ENCODE peak calls at places on chromosome 15, in seven cellular contexts. One of them, this sample, is unnamed. For H3K9me3 and H3K4me1, the result is how much of the 10 kb centered on the place peaks cover.

GRCh38 chr15:93180128-93180527 is 91.1 kb upstream of the RGMA start:
- DNase-seq in iPS DF 6.9: no peak
- DNase-seq in IMR-90: no peak
- DNase-seq in H9: no peak
- DNase-seq in OCI-LY7: no peak
- DNase-seq in fibroblast of lung: no peak
- DNase-seq in A549: no peak
- DNase-seq in this sample: no peak

GRCh38 chr15:38005949-38006800 is 71.7 kb downstream of the TMCO5A start:
- DNase-seq in iPS DF 6.9: no peak
- DNase-seq in IMR-90: peak
- DNase-seq in H9: no peak
- DNase-seq in OCI-LY7: no peak
- DNase-seq in fibroblast of lung: no peak
- DNase-seq in A549: no peak
- DNase-seq in this sample: no peak

GRCh38 chr15:52558196-52558595 is 10.6 kb downstream of the ARPP19 start:
- DNase-seq in iPS DF 6.9: no peak
- DNase-seq in IMR-90: peak
- DNase-seq in H9: no peak
- DNase-seq in OCI-LY7: no peak
- DNase-seq in fibroblast of lung: peak
- DNase-seq in A549: peak
- DNase-seq in this sample: peak

GRCh38 chr15:70795311-70795665 is 31.9 kb upstream of the UACA start:
- DNase-seq in iPS DF 6.9: no peak
- DNase-seq in IMR-90: peak
- DNase-seq in H9: no peak
- DNase-seq in OCI-LY7: no peak
- DNase-seq in fibroblast of lung: peak
- DNase-seq in A549: peak
- DNase-seq in this sample: no peak

GRCh38 chr15:35751421-35752133 is 205.6 kb upstream of the DPH6 start:
- DNase-seq in iPS DF 6.9: peak
- DNase-seq in IMR-90: peak
- DNase-seq in H9: peak
- DNase-seq in OCI-LY7: peak
- DNase-seq in fibroblast of lung: peak
- DNase-seq in A549: peak
- DNase-seq in this sample: peak

GRCh38 chr15:57060799-57061198 is 142.4 kb downstream of the TCF12 start:
- DNase-seq in iPS DF 6.9: no peak
- DNase-seq in IMR-90: peak
- DNase-seq in H9: no peak
- DNase-seq in OCI-LY7: no peak
- DNase-seq in fibroblast of lung: peak
- DNase-seq in A549: peak
- DNase-seq in this sample: no peak

GRCh38 chr15:55802600-55803376 is 59.8 kb upstream of the PRTG start:
- DNase-seq in iPS DF 6.9: no peak
- DNase-seq in IMR-90: no peak
- DNase-seq in H9: no peak
- DNase-seq in OCI-LY7: no peak
- DNase-seq in fibroblast of lung: no peak
- DNase-seq in A549: no peak
- DNase-seq in this sample: no peak

GRCh38 chr15:42716125-42716524 is 20.8 kb downstream of the CDAN1 start:
- DNase-seq in iPS DF 6.9: no peak
- DNase-seq in IMR-90: no peak
- DNase-seq in H9: no peak
- DNase-seq in OCI-LY7: no peak
- DNase-seq in fibroblast of lung: no peak
- DNase-seq in A549: no peak
- DNase-seq in this sample: no peak

GRCh38 chr15:66820474-66821258 is 118.6 kb downstream of the SMAD6 start:
- DNase-seq in iPS DF 6.9: no peak
- DNase-seq in IMR-90: no peak
- DNase-seq in H9: no peak
- DNase-seq in OCI-LY7: no peak
- DNase-seq in fibroblast of lung: no peak
- DNase-seq in A549: no peak
- DNase-seq in this sample: no peak

GRCh38 chr15:51973775-51974174 is 2.2 kb upstream of the LEO1 start:
- DNase-seq in iPS DF 6.9: no peak
- DNase-seq in IMR-90: no peak
- DNase-seq in H9: no peak
- DNase-seq in OCI-LY7: no peak
- DNase-seq in fibroblast of lung: no peak
- DNase-seq in A549: no peak
- DNase-seq in this sample: no peak

DNA sequence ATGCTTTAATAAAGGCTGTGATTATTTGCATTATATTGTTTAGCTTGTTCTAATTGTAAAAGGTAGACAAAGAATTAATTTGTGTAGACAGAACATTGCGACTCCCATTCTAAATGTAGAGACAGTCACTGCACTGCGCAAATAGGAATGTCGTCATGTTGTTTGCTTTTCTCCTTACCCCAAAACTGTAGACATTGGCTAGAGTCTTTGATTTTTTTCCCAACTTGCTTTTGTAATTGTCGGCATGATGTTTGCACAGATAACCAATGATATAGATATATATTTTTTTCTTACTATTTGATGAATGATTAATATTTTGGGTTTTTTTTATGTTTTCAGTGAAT is 97.7 kb upstream of the SNRPN start:
- DNase-seq in iPS DF 6.9: no peak
- DNase-seq in IMR-90: peak
- DNase-seq in H9: no peak
- DNase-seq in OCI-LY7: no peak
- DNase-seq in fibroblast of lung: no peak
- DNase-seq in A549: no peak
- DNase-seq in this sample: no peak
- H3K9me3 ChIP-seq in iPS DF 6.9: under half
- H3K9me3 ChIP-seq in IMR-90: under half
- H3K9me3 ChIP-seq in H9: under half
- H3K9me3 ChIP-seq in OCI-LY7: under half
- H3K9me3 ChIP-seq in fibroblast of lung: under half
- H3K9me3 ChIP-seq in A549: under half
- H3K9me3 ChIP-seq in this sample: under half

GRCh38 chr15:84658788-84659411 is 901 bp upstream of the NMB start:
- DNase-seq in iPS DF 6.9: no peak
- DNase-seq in IMR-90: no peak
- DNase-seq in H9: no peak
- DNase-seq in OCI-LY7: peak
- DNase-seq in fibroblast of lung: no peak
- DNase-seq in A549: no peak
- DNase-seq in this sample: no peak
- H3K27ac ChIP-seq in iPS DF 6.9: no peak
- H3K27ac ChIP-seq in IMR-90: no peak
- H3K27ac ChIP-seq in H9: no peak
- H3K27ac ChIP-seq in OCI-LY7: peak
- H3K27ac ChIP-seq in fibroblast of lung: no peak
- H3K27ac ChIP-seq in A549: peak
- H3K27ac ChIP-seq in this sample: peak

GRCh38 chr15:60396964-60397771 is 618 bp downstream of the ANXA2 start:
- DNase-seq in iPS DF 6.9: no peak
- DNase-seq in IMR-90: peak
- DNase-seq in H9: peak
- DNase-seq in OCI-LY7: peak
- DNase-seq in fibroblast of lung: peak
- DNase-seq in A549: peak
- DNase-seq in this sample: peak

GRCh38 chr15:60396100-60396499 is 1.7 kb downstream of the ANXA2 start:
- DNase-seq in iPS DF 6.9: no peak
- DNase-seq in IMR-90: no peak
- DNase-seq in H9: no peak
- DNase-seq in OCI-LY7: no peak
- DNase-seq in fibroblast of lung: peak
- DNase-seq in A549: peak
- DNase-seq in this sample: no peak

GRCh38 chr15:60392986-60393811 is 4.6 kb downstream of the ANXA2 start:
- DNase-seq in iPS DF 6.9: no peak
- DNase-seq in IMR-90: peak
- DNase-seq in H9: no peak
- DNase-seq in OCI-LY7: no peak
- DNase-seq in fibroblast of lung: peak
- DNase-seq in A549: peak
- DNase-seq in this sample: no peak

GRCh38 chr15:60396560-60396963 is 1.2 kb downstream of the ANXA2 start:
- DNase-seq in iPS DF 6.9: no peak
- DNase-seq in IMR-90: no peak
- DNase-seq in H9: no peak
- DNase-seq in OCI-LY7: no peak
- DNase-seq in fibroblast of lung: peak
- DNase-seq in A549: peak
- DNase-seq in this sample: no peak

DNA sequence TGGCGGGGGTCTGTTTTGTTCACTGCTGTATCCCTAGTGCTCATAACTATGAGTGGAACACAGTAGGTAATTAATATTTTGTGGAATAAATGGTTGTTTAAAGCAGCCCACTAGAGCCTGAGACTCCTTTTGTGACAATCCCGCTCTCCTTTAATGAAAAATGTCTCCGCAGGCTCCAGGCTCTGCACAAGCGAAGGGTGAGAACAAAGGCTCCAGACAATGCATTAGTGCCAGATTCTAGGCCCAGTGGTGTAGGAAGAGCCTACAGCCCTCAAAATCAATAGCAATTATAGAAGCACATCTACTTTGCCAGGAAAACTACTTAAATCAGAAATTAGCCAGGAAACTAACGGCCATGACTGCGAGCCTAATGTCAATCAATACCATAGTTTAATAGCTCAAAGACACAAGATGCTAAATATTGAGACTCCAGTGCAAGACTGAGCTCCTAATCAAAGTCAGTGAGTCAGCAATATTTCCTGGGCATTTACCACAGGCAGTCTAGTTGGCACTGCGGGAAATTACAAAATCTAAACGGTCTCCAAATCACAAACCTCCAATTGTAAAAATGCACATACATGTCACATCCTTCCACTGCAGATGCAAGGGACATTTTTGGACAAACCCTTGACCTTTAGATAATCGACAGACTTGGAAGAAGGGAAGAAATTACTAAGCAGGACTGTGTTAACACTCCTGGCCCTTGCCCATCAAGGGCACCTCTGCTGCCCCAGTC is 2.3 kb downstream of the ANXA2 start:
- DNase-seq in iPS DF 6.9: no peak
- DNase-seq in IMR-90: no peak
- DNase-seq in H9: no peak
- DNase-seq in OCI-LY7: no peak
- DNase-seq in fibroblast of lung: no peak
- DNase-seq in A549: no peak
- DNase-seq in this sample: no peak
- H3K4me1 ChIP-seq in iPS DF 6.9: under half
- H3K4me1 ChIP-seq in IMR-90: under half
- H3K4me1 ChIP-seq in H9: under half
- H3K4me1 ChIP-seq in OCI-LY7: under half
- H3K4me1 ChIP-seq in fibroblast of lung: under half
- H3K4me1 ChIP-seq in A549: half or more
- H3K4me1 ChIP-seq in this sample: under half

DNA sequence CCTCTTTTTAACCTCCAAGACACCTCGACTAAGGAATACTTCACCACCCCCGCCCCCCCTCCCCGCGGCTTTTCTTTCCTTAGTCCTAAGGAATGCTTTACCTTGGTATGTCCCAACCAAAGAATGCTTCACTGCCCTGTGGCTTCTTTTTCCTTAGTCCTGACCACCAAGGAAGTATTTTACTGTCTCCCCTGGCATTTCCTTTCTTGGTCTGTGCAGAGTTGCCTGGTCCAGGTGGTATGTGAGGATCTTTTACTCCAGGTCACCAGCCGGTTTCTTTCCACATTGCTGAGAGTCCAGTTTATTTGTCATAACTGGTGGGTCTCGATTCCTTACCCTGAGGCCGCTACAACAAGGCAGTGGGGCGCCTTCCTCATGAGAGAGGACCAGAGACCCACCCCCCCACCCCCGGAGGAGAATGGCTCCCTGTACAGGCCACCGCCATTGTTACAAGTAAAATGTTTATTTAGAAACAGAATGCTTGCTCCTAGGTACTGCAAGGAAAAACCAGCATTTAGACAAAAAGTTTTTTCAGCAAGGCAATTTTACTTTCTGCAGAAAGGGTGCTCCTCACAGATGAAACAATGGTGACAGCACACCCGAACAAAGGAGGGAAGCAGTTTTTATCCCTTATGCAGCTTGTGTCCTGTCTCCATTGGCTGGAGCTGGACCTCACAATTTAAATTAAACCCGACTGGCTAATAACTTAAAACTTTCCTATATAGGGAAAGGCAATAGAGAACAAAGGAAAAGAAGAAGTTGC is 23.1 kb upstream of the MTHFS start:
- DNase-seq in iPS DF 6.9: no peak
- DNase-seq in IMR-90: no peak
- DNase-seq in H9: peak
- DNase-seq in OCI-LY7: peak
- DNase-seq in fibroblast of lung: no peak
- DNase-seq in A549: no peak
- DNase-seq in this sample: no peak
- H3K9me3 ChIP-seq in iPS DF 6.9: under half
- H3K9me3 ChIP-seq in IMR-90: under half
- H3K9me3 ChIP-seq in H9: under half
- H3K9me3 ChIP-seq in OCI-LY7: half or more
- H3K9me3 ChIP-seq in fibroblast of lung: under half
- H3K9me3 ChIP-seq in A549: half or more
- H3K9me3 ChIP-seq in this sample: under half

DNA sequence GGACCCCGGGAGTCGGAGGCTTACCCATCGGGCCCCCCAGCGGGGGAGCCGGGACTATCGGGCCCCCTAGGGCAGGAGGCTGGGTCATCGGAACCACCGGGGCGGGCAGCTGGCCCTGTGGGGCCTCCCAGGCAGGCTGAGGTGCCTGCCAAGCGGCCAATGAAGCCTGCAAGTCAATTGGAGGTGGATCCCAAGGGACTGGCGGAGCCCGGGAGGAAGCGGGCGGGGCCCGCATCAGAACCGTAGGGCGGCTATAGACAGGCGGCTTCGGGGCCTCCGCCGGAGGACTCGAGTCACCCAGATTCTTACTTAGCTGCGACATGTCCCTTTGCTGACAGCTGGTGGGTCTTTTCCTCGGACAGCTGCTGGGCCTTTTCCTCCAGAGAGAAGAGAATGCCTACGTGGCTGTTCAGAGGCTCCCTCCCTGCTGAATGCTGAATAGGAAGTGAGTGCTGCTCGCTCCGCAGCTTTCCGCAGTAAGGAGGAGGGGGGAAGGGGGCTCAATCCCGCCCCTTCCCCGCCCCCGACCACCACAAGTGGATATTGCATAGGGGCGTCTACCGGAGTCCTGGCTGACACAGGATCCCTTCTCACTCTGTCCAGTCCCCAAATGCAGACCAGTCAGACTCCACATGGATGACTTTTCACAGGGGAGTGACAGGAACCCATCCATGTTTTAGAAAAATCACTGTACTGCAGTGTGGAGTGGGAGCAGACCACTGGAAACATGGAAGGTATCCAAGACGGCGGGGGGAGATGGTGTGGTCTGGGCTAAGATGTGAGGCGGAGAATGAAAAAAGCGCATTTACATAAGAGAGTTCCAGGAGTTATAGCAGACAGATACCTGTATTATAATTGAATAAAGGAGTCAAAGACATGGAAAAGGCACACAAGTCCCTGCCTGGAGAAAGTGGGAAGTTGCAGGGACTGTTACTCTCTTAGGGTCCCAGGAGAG is at the start of gene MAGEL2:
- DNase-seq in iPS DF 6.9: no peak
- DNase-seq in IMR-90: no peak
- DNase-seq in H9: peak
- DNase-seq in OCI-LY7: no peak
- DNase-seq in fibroblast of lung: peak
- DNase-seq in A549: no peak
- DNase-seq in this sample: no peak
- H3K27ac ChIP-seq in iPS DF 6.9: no peak
- H3K27ac ChIP-seq in IMR-90: no peak
- H3K27ac ChIP-seq in H9: no peak
- H3K27ac ChIP-seq in OCI-LY7: no peak
- H3K27ac ChIP-seq in fibroblast of lung: no peak
- H3K27ac ChIP-seq in A549: no peak
- H3K27ac ChIP-seq in this sample: no peak